ENCODE peak calls at places on chromosomes 13 and 19, in four cellular contexts. One of them, this sample, is unnamed.

GRCh38 chr13:48527955-48528354 is 4.9 kb downstream of the RCBTB2 start:
- DNase-seq in Caco-2: no peak
- DNase-seq in bronchial epithelial cell: no peak
- DNase-seq in cardiac fibroblast: no peak
- DNase-seq in this sample: no peak

GRCh38 chr13:29193083-29193482 is 372.9 kb downstream of the MTUS2 start:
- DNase-seq in Caco-2: no peak
- DNase-seq in bronchial epithelial cell: no peak
- DNase-seq in cardiac fibroblast: no peak
- DNase-seq in this sample: no peak

GRCh38 chr13:39536274-39536673 is 66.7 kb downstream of the LHFPL6 start:
- DNase-seq in Caco-2: no peak
- DNase-seq in bronchial epithelial cell: no peak
- DNase-seq in cardiac fibroblast: no peak
- DNase-seq in this sample: no peak

GRCh38 chr13:31794452-31794851 is 55.1 kb downstream of the RXFP2 start:
- DNase-seq in Caco-2: no peak
- DNase-seq in bronchial epithelial cell: no peak
- DNase-seq in cardiac fibroblast: no peak
- DNase-seq in this sample: no peak

GRCh38 chr13:83325454-83325853 is 556.8 kb downstream of the SLITRK1 start:
- DNase-seq in Caco-2: no peak
- DNase-seq in bronchial epithelial cell: peak
- DNase-seq in cardiac fibroblast: peak
- DNase-seq in this sample: no peak

GRCh38 chr13:112222971-112223370 is 153.2 kb upstream of the SPACA7 start:
- DNase-seq in Caco-2: no peak
- DNase-seq in bronchial epithelial cell: no peak
- DNase-seq in cardiac fibroblast: no peak
- DNase-seq in this sample: no peak

GRCh38 chr13:48962281-48962680 is 13.4 kb upstream of the FNDC3A start:
- DNase-seq in Caco-2: no peak
- DNase-seq in bronchial epithelial cell: peak
- DNase-seq in cardiac fibroblast: peak
- DNase-seq in this sample: no peak

GRCh38 chr13:79451500-79451962 is 29.4 kb upstream of the NDFIP2 start:
- DNase-seq in Caco-2: no peak
- DNase-seq in bronchial epithelial cell: peak
- DNase-seq in cardiac fibroblast: peak
- DNase-seq in this sample: no peak

GRCh38 chr13:40190656-40191100 is 475.8 kb downstream of the FOXO1 start:
- DNase-seq in Caco-2: peak
- DNase-seq in bronchial epithelial cell: peak
- DNase-seq in cardiac fibroblast: peak
- DNase-seq in this sample: no peak

GRCh38 chr19:42295831-42296525 is 6.0 kb upstream of the PRR19 start:
- DNase-seq in Caco-2: peak
- DNase-seq in bronchial epithelial cell: peak
- DNase-seq in cardiac fibroblast: peak
- DNase-seq in this sample: peak

GRCh38 chr19:7494416-7495098 is 5.7 kb upstream of the PEX11G start:
- DNase-seq in Caco-2: no peak
- DNase-seq in bronchial epithelial cell: peak
- DNase-seq in cardiac fibroblast: peak
- DNase-seq in this sample: peak

GRCh38 chr19:27744926-27745844 is 1467.8 kb downstream of the UQCRFS1 start:
- DNase-seq in Caco-2: no peak
- DNase-seq in bronchial epithelial cell: no peak
- DNase-seq in cardiac fibroblast: no peak
- DNase-seq in this sample: no peak

GRCh38 chr13:40682449-40683240 is 16.2 kb upstream of the FOXO1 start:
- DNase-seq in Caco-2: no peak
- DNase-seq in bronchial epithelial cell: peak
- DNase-seq in cardiac fibroblast: peak
- DNase-seq in this sample: no peak

GRCh38 chr13:107817652-107818287 is 397.6 kb downstream of the LIG4 start:
- DNase-seq in Caco-2: no peak
- DNase-seq in bronchial epithelial cell: no peak
- DNase-seq in cardiac fibroblast: no peak
- DNase-seq in this sample: no peak

GRCh38 chr19:29694669-29695627 is 20.1 kb downstream of the C19orf12 start:
- DNase-seq in Caco-2: peak
- DNase-seq in bronchial epithelial cell: peak
- DNase-seq in cardiac fibroblast: peak
- DNase-seq in this sample: peak

GRCh38 chr19:1133471-1133929 is 29.7 kb downstream of the GPX4 start:
- DNase-seq in Caco-2: peak
- DNase-seq in bronchial epithelial cell: no peak
- DNase-seq in cardiac fibroblast: no peak
- DNase-seq in this sample: no peak

GRCh38 chr19:41575998-41576397 is at the start of gene CEACAM21:
- DNase-seq in Caco-2: no peak
- DNase-seq in bronchial epithelial cell: no peak
- DNase-seq in cardiac fibroblast: no peak
- DNase-seq in this sample: peak

GRCh38 chr19:8451885-8452284 is 7.1 kb downstream of the HNRNPM start:
- DNase-seq in Caco-2: no peak
- DNase-seq in bronchial epithelial cell: peak
- DNase-seq in cardiac fibroblast: peak
- DNase-seq in this sample: no peak

GRCh38 chr13:101942535-101943157 is 459.2 kb downstream of the FGF14 start:
- DNase-seq in Caco-2: no peak
- DNase-seq in bronchial epithelial cell: no peak
- DNase-seq in cardiac fibroblast: no peak
- DNase-seq in this sample: no peak

GRCh38 chr13:101939370-101939769 is 462.5 kb downstream of the FGF14 start:
- DNase-seq in Caco-2: no peak
- DNase-seq in bronchial epithelial cell: no peak
- DNase-seq in cardiac fibroblast: no peak
- DNase-seq in this sample: no peak

GRCh38 chr13:101945435-101945834 is 456.4 kb downstream of the FGF14 start:
- DNase-seq in Caco-2: no peak
- DNase-seq in bronchial epithelial cell: no peak
- DNase-seq in cardiac fibroblast: no peak
- DNase-seq in this sample: no peak

GRCh38 chr13:101941095-101941777 is 460.6 kb downstream of the FGF14 start:
- DNase-seq in Caco-2: no peak
- DNase-seq in bronchial epithelial cell: peak
- DNase-seq in cardiac fibroblast: peak
- DNase-seq in this sample: no peak

GRCh38 chr13:101942038-101942437 is 459.8 kb downstream of the FGF14 start:
- DNase-seq in Caco-2: no peak
- DNase-seq in bronchial epithelial cell: peak
- DNase-seq in cardiac fibroblast: peak
- DNase-seq in this sample: no peak
- TF ChIP-seq CTCF in Caco-2: peak
- TF ChIP-seq CTCF in bronchial epithelial cell: peak
- TF ChIP-seq CTCF in cardiac fibroblast: peak
- TF ChIP-seq CTCF in this sample: peak

DNA sequence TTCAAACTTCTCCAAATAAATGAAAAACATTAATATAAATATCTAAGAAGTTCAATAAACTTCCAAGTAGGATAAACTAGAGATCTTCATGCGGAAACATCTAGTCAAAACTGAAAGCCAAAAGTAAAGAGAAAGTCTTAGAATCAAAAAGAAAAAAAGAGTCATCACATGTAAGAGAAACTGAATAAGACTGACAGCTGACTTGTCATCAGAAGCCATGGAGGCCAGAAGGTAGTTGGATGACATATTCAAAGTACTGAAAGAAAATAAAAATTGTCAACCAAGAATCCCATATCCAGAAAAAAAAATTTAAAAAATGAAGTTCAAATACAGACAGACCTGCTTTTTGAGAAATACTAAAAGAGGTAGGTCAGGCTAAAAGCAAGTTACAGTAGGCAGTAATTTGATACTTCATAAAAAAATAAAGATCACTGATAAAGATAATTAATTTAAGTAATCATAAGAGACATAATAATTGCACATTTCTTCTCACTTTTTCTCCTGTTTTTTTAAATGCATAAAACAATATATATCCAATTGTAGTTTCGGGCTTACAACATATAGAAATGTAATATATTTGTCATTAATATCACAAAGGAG is 327.6 kb upstream of the PCDH9 start:
- DNase-seq in Caco-2: no peak
- DNase-seq in bronchial epithelial cell: no peak
- DNase-seq in cardiac fibroblast: no peak
- DNase-seq in this sample: no peak
- TF ChIP-seq CTCF in Caco-2: no peak
- TF ChIP-seq CTCF in bronchial epithelial cell: no peak
- TF ChIP-seq CTCF in cardiac fibroblast: no peak
- TF ChIP-seq CTCF in this sample: no peak

DNA sequence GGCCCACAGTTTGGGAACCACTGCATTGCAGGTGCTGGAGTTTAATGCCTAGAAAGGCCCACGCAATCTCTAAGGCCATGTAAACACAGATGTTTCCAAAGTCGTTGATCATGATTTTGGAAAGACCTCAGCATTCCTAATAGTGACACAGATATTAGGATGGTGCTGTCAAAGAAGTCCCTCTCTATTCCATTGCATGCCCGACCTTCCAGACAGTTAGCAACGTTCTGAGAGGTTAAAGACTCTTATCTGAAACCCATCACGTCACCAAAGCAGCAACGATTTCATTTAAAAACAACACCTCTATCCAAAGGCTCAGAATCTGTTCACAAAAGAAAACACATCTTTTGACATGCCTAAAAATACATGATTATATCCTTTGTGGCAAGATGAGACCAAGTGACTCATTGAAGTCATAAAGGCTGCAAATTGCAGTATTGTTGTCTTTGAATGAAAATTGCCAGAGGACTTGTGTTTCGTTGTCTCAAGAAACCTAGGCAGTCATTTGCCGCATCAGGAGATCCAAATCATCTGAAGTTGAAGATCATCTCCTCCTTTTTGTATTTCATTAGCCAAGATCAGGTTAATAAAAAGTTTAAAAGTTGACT is 328.0 kb upstream of the ZNF507 start:
- DNase-seq in Caco-2: no peak
- DNase-seq in bronchial epithelial cell: no peak
- DNase-seq in cardiac fibroblast: no peak
- DNase-seq in this sample: no peak
- TF ChIP-seq CTCF in Caco-2: no peak
- TF ChIP-seq CTCF in bronchial epithelial cell: no peak
- TF ChIP-seq CTCF in cardiac fibroblast: no peak
- TF ChIP-seq CTCF in this sample: no peak

GRCh38 chr13:98984118-98984517 is 6.3 kb upstream of the DOCK9 start:
- DNase-seq in Caco-2: no peak
- DNase-seq in bronchial epithelial cell: peak
- DNase-seq in cardiac fibroblast: no peak
- DNase-seq in this sample: no peak
- TF ChIP-seq CTCF in Caco-2: no peak
- TF ChIP-seq CTCF in bronchial epithelial cell: no peak
- TF ChIP-seq CTCF in cardiac fibroblast: no peak
- TF ChIP-seq CTCF in this sample: no peak

DNA sequence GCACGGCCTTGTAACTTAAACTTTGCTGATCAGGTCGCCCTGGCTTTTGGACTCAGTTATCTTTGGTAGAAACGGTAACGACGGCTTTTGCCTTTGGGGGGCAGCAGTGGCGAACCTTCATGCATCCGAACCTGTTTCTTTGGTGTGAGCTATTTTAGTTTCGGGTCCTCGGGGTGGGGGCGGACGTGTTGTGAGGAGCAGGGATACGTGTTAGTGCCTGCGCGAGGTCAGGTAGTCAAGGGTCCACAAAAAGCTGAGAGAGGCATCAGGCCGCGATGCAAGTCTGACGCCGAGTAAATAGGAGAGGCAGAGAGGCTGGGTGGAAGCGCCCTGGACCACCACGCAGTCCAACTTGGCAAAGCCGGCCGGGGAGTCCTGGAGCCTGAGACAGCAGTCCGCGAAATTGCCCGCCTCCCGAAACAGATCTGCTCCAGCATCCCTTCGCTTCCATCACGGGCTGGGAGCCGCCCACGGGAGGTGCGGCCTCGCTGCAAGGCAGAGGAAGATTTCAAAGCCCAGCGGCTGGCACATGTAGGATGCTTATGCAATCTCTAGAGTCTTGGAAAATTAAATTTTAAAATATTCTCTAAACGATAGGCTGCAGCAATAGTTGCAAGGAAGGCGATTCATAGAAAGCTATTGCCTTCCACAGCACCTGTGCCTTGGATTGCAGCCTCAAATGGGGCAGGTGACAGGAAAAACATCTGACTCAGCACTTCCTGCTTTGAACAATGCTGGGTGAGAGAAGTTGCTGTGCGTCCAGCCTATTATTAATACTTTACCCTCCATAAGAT is 4.6 kb upstream of the TPP2 start:
- DNase-seq in Caco-2: peak
- DNase-seq in bronchial epithelial cell: peak
- DNase-seq in cardiac fibroblast: peak
- DNase-seq in this sample: peak
- TF ChIP-seq CTCF in Caco-2: peak
- TF ChIP-seq CTCF in bronchial epithelial cell: peak
- TF ChIP-seq CTCF in cardiac fibroblast: peak
- TF ChIP-seq CTCF in this sample: peak

DNA sequence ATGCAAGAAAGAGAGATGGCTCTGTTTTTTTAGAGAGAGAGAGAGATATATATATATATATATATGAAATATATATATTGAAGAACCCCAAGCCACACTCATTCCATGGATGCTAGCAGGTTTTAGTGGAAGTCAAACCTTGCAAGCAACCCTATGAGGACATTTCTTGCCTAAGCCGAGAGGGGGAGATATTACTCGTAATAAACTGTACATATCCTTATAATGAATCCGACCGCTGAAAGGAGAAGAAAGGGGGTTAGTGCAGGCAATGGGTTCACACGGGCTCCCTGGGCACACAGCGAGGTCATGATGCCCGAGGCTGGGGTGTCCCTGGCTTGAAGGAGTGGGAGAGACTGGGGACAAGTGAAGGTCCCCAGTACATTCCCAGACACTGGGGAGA is 78.3 kb downstream of the IER2 start:
- DNase-seq in Caco-2: no peak
- DNase-seq in bronchial epithelial cell: no peak
- DNase-seq in cardiac fibroblast: peak
- DNase-seq in this sample: no peak
- TF ChIP-seq CTCF in Caco-2: no peak
- TF ChIP-seq CTCF in bronchial epithelial cell: no peak
- TF ChIP-seq CTCF in cardiac fibroblast: no peak
- TF ChIP-seq CTCF in this sample: no peak

GRCh38 chr19:36916991-36917390 is 859 bp downstream of the ZNF568 start:
- DNase-seq in Caco-2: no peak
- DNase-seq in bronchial epithelial cell: peak
- DNase-seq in cardiac fibroblast: peak
- DNase-seq in this sample: no peak

GRCh38 chr19:36918090-36918489 is 2.0 kb downstream of the ZNF568 start:
- DNase-seq in Caco-2: no peak
- DNase-seq in bronchial epithelial cell: no peak
- DNase-seq in cardiac fibroblast: no peak
- DNase-seq in this sample: no peak

GRCh38 chr19:36915992-36916830 is at the start of the genes ZNF568 and ZNF829:
- DNase-seq in Caco-2: peak
- DNase-seq in bronchial epithelial cell: peak
- DNase-seq in cardiac fibroblast: peak
- DNase-seq in this sample: peak
- TF ChIP-seq CTCF in Caco-2: no peak
- TF ChIP-seq CTCF in bronchial epithelial cell: peak
- TF ChIP-seq CTCF in cardiac fibroblast: peak
- TF ChIP-seq CTCF in this sample: peak

This sample was measured in heart right ventricle.